ENCODE peak calls at places on chromosomes 11 and 22, in four cellular contexts. T is testis, W is prostate gland, Y is body of pancreas. B is an unnamed sample.

GRCh38 chr11:22165799-22166548 is 26.9 kb upstream of the ANO5 start:
- DNase-seq in T (no peak), Y (no peak), W (no peak), B (no peak)

GRCh38 chr11:2085251-2086066 is 53.7 kb downstream of the IGF2 start:
- DNase-seq in W (peak; percentile 2), T (no peak), Y (no peak), B (no peak)

GRCh38 chr11:70556884-70557741 is 158.8 kb downstream of the CTTN start:
- DNase-seq in W (no peak), Y (no peak), T (peak; percentile 39), B (peak; percentile 73)

GRCh38 chr11:116193321-116194114 is 579.3 kb downstream of the BUD13 start:
- DNase-seq in T (peak; percentile 31), W (peak; percentile 89), Y (peak; percentile 66), B (peak; percentile 60)

GRCh38 chr11:108870373-108871020 is 205.6 kb downstream of the DDX10 start:
- DNase-seq in W (no peak), Y (no peak), T (no peak), B (no peak)

GRCh38 chr22:20422271-20422958 is 15.2 kb downstream of the SCARF2 start:
- DNase-seq in T (no peak), Y (no peak), W (no peak), B (no peak)

GRCh38 chr22:20145832-20146223 is 5.0 kb downstream of the CCDC188 start:
- DNase-seq in T (no peak), W (no peak), Y (no peak), B (no peak)

GRCh38 chr11:80727315-80727714 is 1286.5 kb upstream of the TENM4 start:
- DNase-seq in T (peak; percentile 14), Y (no peak), W (no peak), B (no peak)

GRCh38 chr22:19766506-19767426 is 6.2 kb downstream of the TBX1 start:
- DNase-seq in T (peak; percentile 36), W (peak; percentile 45), Y (peak; percentile 67), B (peak; percentile 60)

GRCh38 chr22:30044369-30044768 is 35.9 kb upstream of the HORMAD2 start:
- DNase-seq in W (no peak), Y (peak; percentile 66), T (no peak), B (peak; percentile 68)

GRCh38 chr22:36374603-36375024 is 13.2 kb downstream of the MYH9 start:
- DNase-seq in T (no peak), W (no peak), Y (no peak), B (peak; percentile 66)

GRCh38 chr11:106608677-106609076 is 409.6 kb downstream of the GUCY1A2 start:
- DNase-seq in W (no peak), Y (no peak), T (no peak), B (no peak)

GRCh38 chr11:59776210-59777066 is 21.3 kb downstream of the STX3 start:
- DNase-seq in W (peak; percentile 29), T (no peak), Y (no peak), B (no peak)

GRCh38 chr11:95297680-95298452 is 66.9 kb upstream of the SESN3 start:
- DNase-seq in T (no peak), W (no peak), Y (no peak), B (no peak)

GRCh38 chr11:22785251-22785650 is 44.4 kb downstream of the SVIP start:
- DNase-seq in W (no peak), Y (no peak), T (no peak), B (no peak)

GRCh38 chr11:105244157-105244820 is 104.7 kb upstream of the CARD18 start:
- DNase-seq in Y (peak; percentile 7), W (no peak), T (peak; percentile 17), B (no peak)

GRCh38 chr11:100895449-100895848 is 208.4 kb downstream of the ARHGAP42 start:
- DNase-seq in W (no peak), Y (no peak), T (no peak), B (no peak)

GRCh38 chr11:77040889-77041288 is 6.7 kb downstream of the B3GNT6 start:
- DNase-seq in W (no peak), Y (no peak), T (no peak), B (no peak)

GRCh38 chr11:108713076-108713790 is 48.4 kb downstream of the DDX10 start:
- DNase-seq in T (no peak), Y (no peak), W (no peak), B (no peak)

GRCh38 chr22:27881404-27881803 is 37.7 kb downstream of the PITPNB start:
- DNase-seq in Y (peak; percentile 41), W (peak; percentile 29), T (peak; percentile 75), B (peak; percentile 35)

GRCh38 chr11:119335655-119336543 is 1.6 kb downstream of the RNF26 start:
- DNase-seq in Y (no peak), T (no peak), W (no peak), B (no peak)

GRCh38 chr22:48929276-48929790 is 898.3 kb downstream of the BRD1 start:
- DNase-seq in T (no peak), Y (no peak), W (no peak), B (no peak)

GRCh38 chr11:58796333-58797049 is 48.0 kb downstream of the GLYATL2 start:
- DNase-seq in T (no peak), W (no peak), Y (peak; percentile 61), B (no peak)

GRCh38 chr22:32164084-32164894 is 5.2 kb upstream of the C22orf42 start:
- DNase-seq in W (no peak), T (peak; percentile 23), Y (no peak), B (no peak)

GRCh38 chr11:65439331-65440181 is 17.0 kb downstream of the NEAT1 start:
- DNase-seq in Y (no peak), W (no peak), T (no peak), B (no peak)

GRCh38 chr11:65438257-65439151 is 15.9 kb downstream of the NEAT1 start:
- DNase-seq in Y (no peak), W (no peak), T (no peak), B (no peak)

GRCh38 chr11:65437436-65438227 is 15.0 kb downstream of the NEAT1 start:
- DNase-seq in W (peak; percentile 33), T (no peak), Y (no peak), B (peak; percentile 10)

GRCh38 chr11:65442952-65443351 is 20.4 kb downstream of the NEAT1 start:
- DNase-seq in W (peak; percentile 19), Y (no peak), T (no peak), B (no peak)

DNA sequence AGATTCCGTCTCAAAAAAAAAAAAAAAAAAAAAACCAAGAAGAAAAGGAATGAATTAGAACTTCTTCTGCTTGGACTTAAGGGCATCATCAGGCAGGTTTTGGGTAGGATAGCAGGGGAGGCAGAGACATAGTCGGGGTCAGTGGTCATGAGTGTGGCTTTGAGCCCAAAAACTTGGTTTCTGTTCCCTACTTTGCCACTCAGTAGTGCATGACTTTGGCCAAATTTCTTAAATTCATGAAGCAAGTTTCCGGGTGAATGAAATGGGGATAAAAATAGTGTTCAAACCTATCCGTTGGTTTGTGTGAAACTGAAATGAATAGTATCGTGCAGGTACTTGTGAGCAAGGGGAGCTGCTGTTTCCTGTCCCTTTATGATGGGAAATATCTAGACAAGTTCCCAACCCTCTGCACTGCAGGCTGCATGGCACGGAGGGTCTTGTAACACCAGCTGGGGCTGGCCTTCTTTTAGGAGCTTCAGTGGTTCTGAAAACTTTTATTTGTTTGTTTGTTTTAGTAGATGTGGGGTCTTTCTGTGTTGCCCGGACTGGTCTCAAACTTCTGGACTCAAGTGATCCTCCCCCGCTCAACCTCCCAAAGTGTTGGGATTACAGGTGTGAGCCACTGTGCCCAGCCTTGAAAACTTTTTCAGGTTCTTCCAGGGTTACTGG is 18.4 kb downstream of the NEAT1 start:
- DNase-seq in W (peak; percentile 17), Y (no peak), T (no peak), B (no peak)
- TF ChIP-seq POLR2A in W (no peak), Y (no peak), T (no peak), B (peak; percentile 51)

GRCh38 chr11:128759597-128759996 is 65.7 kb downstream of the FLI1 start:
- DNase-seq in Y (no peak), W (no peak), T (no peak), B (no peak)

GRCh38 chr11:128761339-128761738 is 67.5 kb downstream of the FLI1 start:
- DNase-seq in T (no peak), W (no peak), Y (no peak), B (no peak)

GRCh38 chr11:128757886-128758612 is 64.2 kb downstream of the FLI1 start:
- DNase-seq in T (no peak), W (no peak), Y (no peak), B (peak; percentile 46)

GRCh38 chr11:128757235-128757711 is 63.4 kb downstream of the FLI1 start:
- DNase-seq in W (no peak), T (peak; percentile 31), Y (no peak), B (peak; percentile 69)

DNA sequence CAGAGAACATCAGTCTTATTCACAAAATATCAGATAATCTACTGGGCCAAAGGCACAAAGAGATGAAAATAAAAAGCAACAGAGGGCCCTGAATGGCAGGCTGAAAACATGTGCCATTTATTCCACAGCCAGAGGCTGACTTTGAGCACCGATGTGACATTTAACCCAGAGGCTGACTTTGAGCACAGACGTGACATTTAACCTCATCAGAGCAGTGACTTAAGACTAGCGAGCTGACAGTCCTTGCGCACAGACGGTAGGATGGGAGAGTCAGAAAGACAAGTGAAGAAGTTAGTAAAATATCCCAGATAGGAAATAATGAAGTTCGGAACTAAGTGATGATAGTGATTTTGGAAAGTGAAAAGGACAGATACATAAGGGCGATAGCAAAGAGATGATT is 65.3 kb downstream of the FLI1 start:
- DNase-seq in W (no peak), Y (no peak), T (no peak), B (no peak)
- H3K36me3 ChIP-seq in W (no peaks in the 10 kb centered on the region), Y (no peaks in the 10 kb centered on the region), T (no peaks in the 10 kb centered on the region), B (peaks cover 4% of the 10 kb centered on the region)

DNA sequence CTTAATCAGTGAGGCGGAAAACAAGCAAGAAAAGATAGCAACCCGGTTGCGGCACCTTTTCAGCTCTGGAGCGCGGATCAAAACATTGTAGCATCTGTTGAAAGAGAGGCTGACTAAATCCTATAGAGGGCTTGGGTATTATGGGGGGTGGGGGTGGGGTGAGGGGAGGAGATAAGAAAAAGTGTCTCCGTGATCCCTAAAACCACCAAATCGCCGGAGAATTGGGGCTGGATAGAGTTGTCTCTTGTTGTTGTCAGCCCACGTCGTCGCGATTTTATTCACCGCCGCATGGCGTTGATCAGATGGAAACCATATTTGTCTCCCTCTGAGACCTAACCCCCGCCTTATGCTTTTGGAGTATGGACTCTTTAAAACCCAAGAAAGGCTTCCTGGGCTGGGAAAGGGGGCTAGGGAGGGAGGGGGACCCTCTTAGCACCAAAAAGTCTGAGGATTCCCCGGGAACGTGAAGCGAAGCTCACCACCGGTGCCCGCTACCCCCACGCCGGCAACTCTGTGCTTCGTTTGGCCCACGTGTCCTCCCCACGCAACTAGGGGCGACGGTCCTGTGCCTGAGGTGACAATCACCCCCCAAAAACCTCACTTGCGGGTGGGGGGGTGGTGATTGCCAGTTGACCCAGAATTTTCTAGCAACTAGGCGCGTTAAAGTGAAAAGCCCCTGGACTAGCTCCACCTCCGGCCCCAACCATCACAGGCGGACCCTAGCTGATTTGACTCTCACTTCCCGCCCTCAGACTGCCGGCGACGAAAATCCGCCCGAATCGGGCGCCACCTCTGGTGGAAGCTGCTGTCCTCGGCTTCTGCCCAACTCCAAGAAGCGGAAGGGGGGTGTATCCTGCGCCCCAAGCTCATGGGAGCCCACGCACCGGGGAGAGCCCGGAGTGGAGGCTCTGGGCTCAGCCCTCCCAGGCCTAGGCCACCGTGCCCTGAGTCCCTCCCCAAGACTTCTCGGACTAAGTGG is 12.8 kb downstream of the PAX6 start:
- DNase-seq in Y (no peak), W (no peak), T (no peak), B (no peak)
- TF ChIP-seq CTCF in Y (peak; percentile 14), W (no peak), T (no peak), B (no peak)

DNA sequence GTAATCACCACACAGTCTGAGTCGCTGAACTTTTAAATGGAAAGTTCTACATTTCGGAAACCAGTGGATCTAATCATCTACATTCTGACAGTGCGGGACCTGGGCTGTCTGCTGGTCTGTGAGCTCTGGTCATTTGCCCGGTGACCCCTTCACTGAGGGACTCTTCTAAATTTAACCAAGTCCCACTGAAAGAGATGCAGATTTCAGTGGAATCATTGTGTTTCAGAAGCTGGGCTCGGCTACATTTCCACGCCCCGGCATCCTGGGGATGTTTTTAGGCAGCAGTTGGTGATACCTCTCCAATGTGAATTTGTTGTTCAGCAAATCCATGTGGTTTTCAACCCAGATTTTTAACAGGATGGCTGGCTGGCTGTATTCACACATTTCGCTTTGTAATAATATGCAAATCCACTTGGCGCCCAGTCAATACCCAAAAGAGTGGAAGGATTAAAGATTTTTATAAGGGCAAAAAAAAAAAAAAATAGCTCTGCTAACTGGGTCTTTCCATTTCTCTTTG is 145.5 kb upstream of the RASSF10 start:
- DNase-seq in Y (no peak), W (no peak), T (no peak), B (no peak)
- TF ChIP-seq POLR2A in Y (no peak), W (no peak), T (no peak), B (no peak)